ENCODE peak calls at places on chromosomes 2 and 18, in nine cellular contexts. X, T, U, F, O, B, C, Z and J are unnamed samples.

GRCh38 chr2:54979645-54980044 is 70.6 kb downstream of the RTN4 start:
- DNase-seq in B (no peak), U (peak; percentile 83), X (no peak), C (peak; percentile 29), Z (no peak), T (no peak), O (no peak), F (no peak), J (no peak)

GRCh38 chr18:76490701-76491171 is 4.3 kb downstream of the ZNF516 start:
- DNase-seq in Z (no peak), B (peak; percentile 81), X (peak; percentile 25), O (peak; percentile 79), T (no peak), C (no peak), U (peak; percentile 76), F (peak; percentile 81), J (no peak)

GRCh38 chr2:224434618-224435017 is 32.7 kb upstream of the FAM124B start:
- DNase-seq in F (no peak), X (no peak), Z (no peak), C (no peak), B (no peak), T (no peak), U (no peak), O (no peak), J (no peak)

GRCh38 chr2:68627615-68628014 is 15.8 kb upstream of the PROKR1 start:
- DNase-seq in T (no peak), X (no peak), Z (no peak), U (no peak), B (no peak), C (no peak), O (no peak), F (no peak), J (no peak)

GRCh38 chr18:74950479-74950878 is 258.5 kb downstream of the PTGR3 start:
- DNase-seq in X (no peak), Z (no peak), C (no peak), O (no peak), T (no peak), F (no peak), U (no peak), B (no peak), J (no peak)

GRCh38 chr2:196233033-196233807 is 61.8 kb upstream of the STK17B start:
- DNase-seq in B (peak; percentile 68), O (no peak), F (no peak), C (peak; percentile 73), T (peak; percentile 92), X (peak; percentile 62), U (peak; percentile 50), Z (peak; percentile 62), J (peak; percentile 74)

GRCh38 chr2:55555977-55556376 is 36.5 kb downstream of the CFAP36 start:
- DNase-seq in T (no peak), C (peak; percentile 25), U (no peak), F (no peak), Z (no peak), X (peak; percentile 57), O (no peak), B (no peak), J (no peak)

GRCh38 chr2:118120001-118120400 is 31.7 kb downstream of the INSIG2 start:
- DNase-seq in X (no peak), F (no peak), U (no peak), T (no peak), O (no peak), C (peak; percentile 20), Z (no peak), B (no peak), J (no peak)

GRCh38 chr2:202909394-202910192 is 1.9 kb downstream of the WDR12 start:
- DNase-seq in U (no peak), Z (no peak), T (no peak), X (peak; percentile 39), O (no peak), C (no peak), B (no peak), F (no peak), J (no peak)
- H3K4me3 ChIP-seq in U (peak overlapping the region; percentile 87), Z (no peak overlapping the region), T (no peak overlapping the region), X (peak overlapping the region; percentile 91), O (no peak overlapping the region), C (peak overlapping the region; percentile 95), B (no peak overlapping the region), F (no peak overlapping the region), J (peak overlapping the region; percentile 75)

GRCh38 chr2:64599469-64599868 is 54.2 kb downstream of the SERTAD2 start:
- DNase-seq in Z (no peak), C (no peak), T (no peak), X (peak; percentile 12), O (no peak), B (no peak), U (peak; percentile 65), F (no peak), J (no peak)

GRCh38 chr2:64598226-64598625 is 55.5 kb downstream of the SERTAD2 start:
- DNase-seq in B (no peak), X (no peak), T (no peak), F (no peak), C (no peak), U (no peak), Z (no peak), O (no peak), J (no peak)

GRCh38 chr2:64594563-64594989 is 59.1 kb downstream of the SERTAD2 start:
- DNase-seq in U (no peak), Z (no peak), B (no peak), C (peak; percentile 50), T (no peak), O (no peak), F (no peak), X (no peak), J (no peak)

GRCh38 chr2:64592994-64593655 is 60.6 kb downstream of the SERTAD2 start:
- DNase-seq in U (no peak), Z (no peak), T (no peak), F (no peak), C (peak; percentile 52), O (no peak), X (peak; percentile 27), B (peak; percentile 82), J (no peak)

DNA sequence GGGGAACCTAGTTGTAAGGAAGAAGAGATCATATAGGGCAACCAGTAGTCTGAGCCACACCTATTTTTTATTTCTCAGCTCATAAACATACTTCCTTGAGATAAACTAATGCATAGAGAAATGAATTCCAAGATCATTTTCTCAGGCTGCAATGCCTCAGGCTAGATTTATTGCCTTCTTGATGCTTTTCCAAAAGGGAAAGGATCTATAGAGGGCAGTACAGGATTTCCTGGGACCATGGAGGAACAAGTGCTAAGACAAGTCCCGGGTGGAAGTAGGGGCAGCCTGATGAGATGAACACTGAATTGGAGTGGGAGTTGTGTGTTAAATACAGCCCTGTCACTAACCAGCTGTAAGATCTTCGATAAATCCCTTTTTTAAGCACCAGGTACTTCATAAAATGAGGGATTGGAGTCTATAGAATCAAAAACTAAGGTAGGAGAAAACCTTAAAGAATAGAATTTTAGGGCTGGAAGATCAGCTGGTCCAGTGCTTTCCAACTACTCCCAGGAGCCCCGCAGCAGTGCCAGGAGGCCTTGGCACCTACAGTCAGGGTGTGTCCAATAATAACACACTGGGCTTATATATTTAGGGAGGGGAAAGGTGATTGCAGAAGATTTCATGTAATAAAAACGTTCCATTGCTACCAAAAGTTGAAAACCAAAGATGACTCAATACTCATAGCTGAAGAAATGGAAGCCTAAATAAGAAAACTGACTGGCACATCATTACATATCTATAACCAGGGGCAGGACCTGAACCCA is 58.1 kb downstream of the SERTAD2 start:
- DNase-seq in O (no peak), F (no peak), Z (no peak), B (no peak), T (peak; percentile 20), X (peak; percentile 57), C (peak; percentile 69), U (no peak), J (no peak)
- TF ChIP-seq CTCF in O (peak; percentile 50), F (no peak), Z (peak; percentile 49), B (no peak), T (peak; percentile 37), X (peak; percentile 52), C (peak; percentile 58), U (no peak), J (no peak)

GRCh38 chr2:239266436-239266770 is 134.4 kb downstream of the HDAC4 start:
- DNase-seq in Z (no peak), C (no peak), U (peak; percentile 24), X (no peak), B (no peak), T (no peak), F (no peak), O (no peak), J (no peak)

GRCh38 chr2:239267411-239267941 is 133.3 kb downstream of the HDAC4 start:
- DNase-seq in C (peak; percentile 90), X (peak; percentile 91), U (peak; percentile 80), O (peak; percentile 78), Z (no peak), B (peak; percentile 87), T (peak; percentile 88), F (peak; percentile 58), J (peak; percentile 29)

GRCh38 chr2:239264838-239265651 is 135.8 kb downstream of the HDAC4 start:
- DNase-seq in Z (no peak), X (peak; percentile 57), C (peak; percentile 87), U (peak; percentile 26), B (peak; percentile 76), F (peak; percentile 56), T (peak; percentile 73), O (peak; percentile 63), J (no peak)

GRCh38 chr2:239266779-239267410 is 133.9 kb downstream of the HDAC4 start:
- DNase-seq in U (peak; percentile 22), F (peak; percentile 41), X (no peak), C (no peak), O (no peak), T (no peak), Z (no peak), B (peak; percentile 64), J (no peak)

GRCh38 chr2:239265681-239266435 is 135.0 kb downstream of the HDAC4 start:
- DNase-seq in F (peak; percentile 54), O (peak; percentile 55), C (no peak), U (peak; percentile 22), X (no peak), B (peak; percentile 65), Z (no peak), T (no peak), J (no peak)
- H3K4me3 ChIP-seq in F (no peak overlapping the region), O (no peak overlapping the region), C (no peak overlapping the region), U (peak overlapping the region; percentile 21), X (no peak overlapping the region), B (no peak overlapping the region), Z (no peak overlapping the region), T (no peak overlapping the region), J (no peak overlapping the region)

GRCh38 chr2:133887676-133888040 is 319.4 kb upstream of the NCKAP5 start:
- DNase-seq in X (no peak), C (no peak), B (no peak), O (no peak), U (no peak), Z (no peak), F (no peak), T (no peak), J (no peak)

GRCh38 chr2:133888107-133888506 is 319.8 kb upstream of the NCKAP5 start:
- DNase-seq in B (no peak), T (no peak), U (no peak), Z (no peak), C (no peak), O (no peak), X (no peak), F (no peak), J (no peak)

GRCh38 chr2:133886735-133887675 is 318.7 kb upstream of the NCKAP5 start:
- DNase-seq in B (peak; percentile 70), X (peak; percentile 61), U (peak; percentile 83), T (peak; percentile 58), Z (peak; percentile 77), F (peak; percentile 76), C (peak; percentile 70), O (peak; percentile 61), J (peak; percentile 52)

GRCh38 chr2:133885847-133886246 is 317.6 kb upstream of the NCKAP5 start:
- DNase-seq in X (no peak), O (no peak), B (no peak), C (no peak), Z (no peak), T (no peak), F (no peak), U (peak; percentile 46), J (no peak)

DNA sequence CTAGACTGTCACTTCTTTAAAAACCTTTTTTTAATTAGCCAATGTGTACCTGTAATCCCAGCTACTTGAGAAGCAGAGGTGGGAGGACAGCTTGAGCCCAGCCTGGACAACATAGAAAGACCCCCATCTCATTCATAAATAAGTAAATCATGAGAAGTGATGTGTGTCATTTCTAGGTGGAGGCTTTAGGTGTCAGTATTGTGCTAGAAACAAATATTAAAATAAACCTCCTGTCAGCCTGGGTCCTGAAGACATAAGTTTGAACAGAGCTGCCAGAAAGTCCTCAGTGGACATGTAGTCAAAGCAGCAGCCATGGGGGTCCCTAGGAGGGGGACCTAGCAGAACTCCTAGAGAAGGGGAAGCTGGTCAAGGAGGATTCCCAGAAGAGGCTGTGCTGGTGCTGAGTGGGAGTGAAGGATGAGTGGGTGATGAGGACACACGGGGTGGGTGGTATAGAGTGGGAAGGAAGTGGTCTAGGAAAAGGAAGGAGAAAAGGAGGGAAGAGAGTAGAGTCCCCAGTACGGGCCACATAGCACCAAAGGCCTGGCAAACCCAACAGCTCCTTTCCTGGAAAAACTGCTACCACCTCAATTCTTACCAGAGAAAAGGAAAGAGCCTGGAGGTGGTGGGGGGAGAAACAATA is 316.6 kb upstream of the NCKAP5 start:
- DNase-seq in B (no peak), C (peak; percentile 38), F (no peak), T (peak; percentile 7), Z (no peak), O (no peak), U (no peak), X (peak; percentile 14), J (no peak)
- TF ChIP-seq CTCF in B (no peak), C (peak; percentile 30), F (no peak), T (no peak), Z (peak; percentile 48), O (peak; percentile 17), U (no peak), X (peak; percentile 12), J (no peak)